ENCODE peak calls at places on chromosomes 3 and 15, in nine cellular contexts. One of them, this sample, is unnamed.

GRCh38 chr3:170027691-170028102 is 10.1 kb upstream of the GPR160 start:
- DNase-seq in testis: no peak
- DNase-seq in brain microvascular endothelial cell: no peak
- DNase-seq in sigmoid colon: no peak
- DNase-seq in GM23248: no peak
- DNase-seq in tibial artery: no peak
- DNase-seq in neural progenitor cell: no peak
- DNase-seq in transverse colon: no peak
- DNase-seq in MM.1S: no peak
- DNase-seq in this sample: no peak

GRCh38 chr3:41199866-41200668 is 762 bp downstream of the CTNNB1 start:
- DNase-seq in testis: peak
- DNase-seq in brain microvascular endothelial cell: no peak
- DNase-seq in sigmoid colon: peak
- DNase-seq in GM23248: peak
- DNase-seq in tibial artery: peak
- DNase-seq in neural progenitor cell: peak
- DNase-seq in transverse colon: peak
- DNase-seq in MM.1S: peak
- DNase-seq in this sample: peak

GRCh38 chr15:57436961-57437360 is 60.7 kb downstream of the CGNL1 start:
- DNase-seq in testis: no peak
- DNase-seq in brain microvascular endothelial cell: no peak
- DNase-seq in sigmoid colon: no peak
- DNase-seq in GM23248: no peak
- DNase-seq in tibial artery: no peak
- DNase-seq in neural progenitor cell: no peak
- DNase-seq in transverse colon: no peak
- DNase-seq in MM.1S: no peak
- DNase-seq in this sample: no peak

GRCh38 chr3:123286308-123287023 is 84.7 kb downstream of the SEC22A start:
- DNase-seq in testis: peak
- DNase-seq in brain microvascular endothelial cell: peak
- DNase-seq in sigmoid colon: peak
- DNase-seq in GM23248: peak
- DNase-seq in tibial artery: peak
- DNase-seq in neural progenitor cell: peak
- DNase-seq in transverse colon: peak
- DNase-seq in MM.1S: peak
- DNase-seq in this sample: no peak

GRCh38 chr15:46526726-46527110 is 891.9 kb downstream of the SQOR start:
- DNase-seq in testis: no peak
- DNase-seq in brain microvascular endothelial cell: no peak
- DNase-seq in sigmoid colon: no peak
- DNase-seq in GM23248: no peak
- DNase-seq in tibial artery: no peak
- DNase-seq in neural progenitor cell: no peak
- DNase-seq in transverse colon: no peak
- DNase-seq in MM.1S: no peak
- DNase-seq in this sample: no peak

GRCh38 chr3:48598323-48599076 is 3.4 kb upstream of the COL7A1 start:
- DNase-seq in testis: peak
- DNase-seq in brain microvascular endothelial cell: peak
- DNase-seq in sigmoid colon: no peak
- DNase-seq in GM23248: peak
- DNase-seq in tibial artery: peak
- DNase-seq in neural progenitor cell: no peak
- DNase-seq in transverse colon: peak
- DNase-seq in MM.1S: no peak
- DNase-seq in this sample: peak

GRCh38 chr3:23202203-23202920 is 765 bp upstream of the UBE2E2 start:
- DNase-seq in testis: peak
- DNase-seq in brain microvascular endothelial cell: peak
- DNase-seq in sigmoid colon: no peak
- DNase-seq in GM23248: peak
- DNase-seq in tibial artery: no peak
- DNase-seq in neural progenitor cell: no peak
- DNase-seq in transverse colon: no peak
- DNase-seq in MM.1S: no peak
- DNase-seq in this sample: no peak

GRCh38 chr3:195899701-195900425 is 8.5 kb downstream of the TNK2 start:
- DNase-seq in testis: no peak
- DNase-seq in brain microvascular endothelial cell: no peak
- DNase-seq in sigmoid colon: peak
- DNase-seq in GM23248: no peak
- DNase-seq in tibial artery: no peak
- DNase-seq in neural progenitor cell: no peak
- DNase-seq in transverse colon: no peak
- DNase-seq in MM.1S: no peak
- DNase-seq in this sample: no peak

GRCh38 chr3:156792114-156792513 is 34.0 kb upstream of the LEKR1 start:
- DNase-seq in testis: no peak
- DNase-seq in brain microvascular endothelial cell: no peak
- DNase-seq in sigmoid colon: no peak
- DNase-seq in GM23248: no peak
- DNase-seq in tibial artery: no peak
- DNase-seq in neural progenitor cell: no peak
- DNase-seq in transverse colon: no peak
- DNase-seq in MM.1S: no peak
- DNase-seq in this sample: no peak

GRCh38 chr3:156787015-156787414 is 39.1 kb upstream of the LEKR1 start:
- DNase-seq in testis: no peak
- DNase-seq in brain microvascular endothelial cell: no peak
- DNase-seq in sigmoid colon: no peak
- DNase-seq in GM23248: no peak
- DNase-seq in tibial artery: no peak
- DNase-seq in neural progenitor cell: no peak
- DNase-seq in transverse colon: no peak
- DNase-seq in MM.1S: no peak
- DNase-seq in this sample: no peak

GRCh38 chr3:156790141-156790540 is 36.0 kb upstream of the LEKR1 start:
- DNase-seq in testis: no peak
- DNase-seq in brain microvascular endothelial cell: no peak
- DNase-seq in sigmoid colon: no peak
- DNase-seq in GM23248: no peak
- DNase-seq in tibial artery: no peak
- DNase-seq in neural progenitor cell: no peak
- DNase-seq in transverse colon: no peak
- DNase-seq in MM.1S: no peak
- DNase-seq in this sample: no peak

GRCh38 chr3:156788846-156789245 is 37.3 kb upstream of the LEKR1 start:
- DNase-seq in testis: no peak
- DNase-seq in brain microvascular endothelial cell: no peak
- DNase-seq in sigmoid colon: no peak
- DNase-seq in GM23248: peak
- DNase-seq in tibial artery: no peak
- DNase-seq in neural progenitor cell: no peak
- DNase-seq in transverse colon: no peak
- DNase-seq in MM.1S: no peak
- DNase-seq in this sample: no peak

GRCh38 chr3:156787926-156788663 is 38.1 kb upstream of the LEKR1 start:
- DNase-seq in testis: no peak
- DNase-seq in brain microvascular endothelial cell: peak
- DNase-seq in sigmoid colon: no peak
- DNase-seq in GM23248: peak
- DNase-seq in tibial artery: no peak
- DNase-seq in neural progenitor cell: no peak
- DNase-seq in transverse colon: no peak
- DNase-seq in MM.1S: no peak
- DNase-seq in this sample: no peak
- H3K27ac ChIP-seq in testis: no peak
- H3K27ac ChIP-seq in brain microvascular endothelial cell: peak
- H3K27ac ChIP-seq in sigmoid colon: no peak
- H3K27ac ChIP-seq in GM23248: peak
- H3K27ac ChIP-seq in tibial artery: no peak
- H3K27ac ChIP-seq in neural progenitor cell: no peak
- H3K27ac ChIP-seq in transverse colon: no peak
- H3K27ac ChIP-seq in MM.1S: no peak
- H3K27ac ChIP-seq in this sample: no peak

GRCh38 chr15:77666296-77666660 is 33.6 kb upstream of the LINGO1 start:
- DNase-seq in testis: no peak
- DNase-seq in brain microvascular endothelial cell: no peak
- DNase-seq in sigmoid colon: no peak
- DNase-seq in GM23248: no peak
- DNase-seq in tibial artery: no peak
- DNase-seq in neural progenitor cell: no peak
- DNase-seq in transverse colon: no peak
- DNase-seq in MM.1S: no peak
- DNase-seq in this sample: no peak

GRCh38 chr15:77665530-77666295 is 33.0 kb upstream of the LINGO1 start:
- DNase-seq in testis: no peak
- DNase-seq in brain microvascular endothelial cell: no peak
- DNase-seq in sigmoid colon: no peak
- DNase-seq in GM23248: no peak
- DNase-seq in tibial artery: no peak
- DNase-seq in neural progenitor cell: no peak
- DNase-seq in transverse colon: no peak
- DNase-seq in MM.1S: no peak
- DNase-seq in this sample: no peak

GRCh38 chr15:77664428-77664827 is 31.7 kb upstream of the LINGO1 start:
- DNase-seq in testis: no peak
- DNase-seq in brain microvascular endothelial cell: no peak
- DNase-seq in sigmoid colon: no peak
- DNase-seq in GM23248: no peak
- DNase-seq in tibial artery: no peak
- DNase-seq in neural progenitor cell: no peak
- DNase-seq in transverse colon: no peak
- DNase-seq in MM.1S: no peak
- DNase-seq in this sample: no peak

GRCh38 chr15:77667835-77668234 is 35.1 kb upstream of the LINGO1 start:
- DNase-seq in testis: no peak
- DNase-seq in brain microvascular endothelial cell: no peak
- DNase-seq in sigmoid colon: no peak
- DNase-seq in GM23248: no peak
- DNase-seq in tibial artery: no peak
- DNase-seq in neural progenitor cell: no peak
- DNase-seq in transverse colon: no peak
- DNase-seq in MM.1S: no peak
- DNase-seq in this sample: no peak

DNA sequence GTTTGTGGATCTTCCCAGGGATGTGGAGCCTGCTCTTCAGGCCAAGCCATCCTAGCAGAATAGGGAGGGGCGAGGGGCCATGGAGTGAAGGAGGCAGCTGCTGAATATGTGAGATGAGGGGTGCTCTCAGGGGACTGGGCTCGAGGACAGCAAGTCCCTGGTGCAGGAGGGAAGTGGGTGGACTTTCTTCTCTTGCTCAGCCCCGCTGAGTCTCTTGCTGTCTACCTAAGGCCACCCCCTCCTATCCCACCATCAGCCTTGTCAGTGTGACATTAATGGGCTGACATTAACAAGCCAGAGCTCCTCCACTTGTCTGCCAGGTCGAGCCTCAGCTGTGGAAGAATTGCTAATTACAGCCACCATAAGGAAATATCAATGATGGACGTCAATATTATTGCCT is 34.6 kb upstream of the LINGO1 start:
- DNase-seq in testis: no peak
- DNase-seq in brain microvascular endothelial cell: no peak
- DNase-seq in sigmoid colon: no peak
- DNase-seq in GM23248: no peak
- DNase-seq in tibial artery: no peak
- DNase-seq in neural progenitor cell: no peak
- DNase-seq in transverse colon: no peak
- DNase-seq in MM.1S: no peak
- DNase-seq in this sample: no peak
- H3K27ac ChIP-seq in testis: no peak
- H3K27ac ChIP-seq in brain microvascular endothelial cell: no peak
- H3K27ac ChIP-seq in sigmoid colon: no peak
- H3K27ac ChIP-seq in GM23248: no peak
- H3K27ac ChIP-seq in tibial artery: no peak
- H3K27ac ChIP-seq in neural progenitor cell: no peak
- H3K27ac ChIP-seq in transverse colon: no peak
- H3K27ac ChIP-seq in MM.1S: no peak
- H3K27ac ChIP-seq in this sample: no peak

DNA sequence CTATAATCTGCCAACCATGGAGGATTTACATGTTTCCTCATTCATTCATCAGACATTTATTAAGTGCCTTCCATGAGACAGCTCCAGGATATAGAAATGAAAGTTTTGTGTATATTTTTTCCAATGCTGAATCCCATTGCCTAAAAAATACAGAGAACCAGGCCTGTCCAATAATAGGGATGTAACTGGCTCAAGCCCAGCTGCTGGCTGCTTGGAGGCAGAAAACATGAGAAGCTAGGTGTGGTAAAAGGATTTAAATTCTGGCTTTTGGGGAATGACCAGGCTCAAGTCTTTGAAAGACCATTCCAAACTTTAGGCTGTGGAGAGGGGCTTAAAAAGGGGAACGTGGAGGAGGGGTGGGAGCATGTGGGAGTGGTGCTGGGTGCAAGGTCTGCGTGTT is 41.5 kb downstream of the RARB start:
- DNase-seq in testis: peak
- DNase-seq in brain microvascular endothelial cell: no peak
- DNase-seq in sigmoid colon: no peak
- DNase-seq in GM23248: no peak
- DNase-seq in tibial artery: no peak
- DNase-seq in neural progenitor cell: no peak
- DNase-seq in transverse colon: no peak
- DNase-seq in MM.1S: no peak
- DNase-seq in this sample: peak
- H3K27ac ChIP-seq in testis: no peak
- H3K27ac ChIP-seq in brain microvascular endothelial cell: peak
- H3K27ac ChIP-seq in sigmoid colon: peak
- H3K27ac ChIP-seq in GM23248: no peak
- H3K27ac ChIP-seq in tibial artery: peak
- H3K27ac ChIP-seq in neural progenitor cell: no peak
- H3K27ac ChIP-seq in transverse colon: peak
- H3K27ac ChIP-seq in MM.1S: no peak
- H3K27ac ChIP-seq in this sample: no peak

GRCh38 chr3:115399751-115400150 is 223.6 kb upstream of the GAP43 start:
- DNase-seq in testis: no peak
- DNase-seq in brain microvascular endothelial cell: no peak
- DNase-seq in sigmoid colon: no peak
- DNase-seq in GM23248: no peak
- DNase-seq in tibial artery: no peak
- DNase-seq in neural progenitor cell: no peak
- DNase-seq in transverse colon: no peak
- DNase-seq in MM.1S: no peak
- DNase-seq in this sample: no peak

GRCh38 chr3:115397433-115397832 is 225.9 kb upstream of the GAP43 start:
- DNase-seq in testis: no peak
- DNase-seq in brain microvascular endothelial cell: no peak
- DNase-seq in sigmoid colon: no peak
- DNase-seq in GM23248: no peak
- DNase-seq in tibial artery: no peak
- DNase-seq in neural progenitor cell: no peak
- DNase-seq in transverse colon: no peak
- DNase-seq in MM.1S: no peak
- DNase-seq in this sample: no peak

GRCh38 chr3:115396801-115397200 is 226.5 kb upstream of the GAP43 start:
- DNase-seq in testis: no peak
- DNase-seq in brain microvascular endothelial cell: no peak
- DNase-seq in sigmoid colon: no peak
- DNase-seq in GM23248: no peak
- DNase-seq in tibial artery: no peak
- DNase-seq in neural progenitor cell: no peak
- DNase-seq in transverse colon: no peak
- DNase-seq in MM.1S: no peak
- DNase-seq in this sample: no peak

GRCh38 chr3:115401298-115401697 is 222.0 kb upstream of the GAP43 start:
- DNase-seq in testis: peak
- DNase-seq in brain microvascular endothelial cell: peak
- DNase-seq in sigmoid colon: no peak
- DNase-seq in GM23248: peak
- DNase-seq in tibial artery: no peak
- DNase-seq in neural progenitor cell: no peak
- DNase-seq in transverse colon: no peak
- DNase-seq in MM.1S: no peak
- DNase-seq in this sample: no peak

DNA sequence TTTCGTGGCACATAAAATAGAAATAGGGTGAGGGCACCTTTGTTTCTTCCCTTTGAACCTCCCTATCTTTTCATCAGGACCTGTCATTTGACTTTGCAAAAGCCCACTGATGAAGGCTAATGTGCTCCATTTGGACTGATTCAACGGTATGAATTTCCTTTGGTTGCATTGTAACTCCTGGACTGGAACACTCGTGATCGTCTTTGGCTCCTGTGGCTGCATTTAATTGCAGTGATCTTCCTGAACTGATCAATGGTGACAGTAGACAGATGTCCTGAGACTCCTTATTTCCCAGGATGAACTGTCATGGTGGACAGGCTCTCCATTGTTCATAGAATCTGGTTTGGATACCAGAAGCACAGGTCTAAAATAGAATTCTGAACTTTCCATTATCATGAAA is 224.8 kb upstream of the GAP43 start:
- DNase-seq in testis: no peak
- DNase-seq in brain microvascular endothelial cell: no peak
- DNase-seq in sigmoid colon: no peak
- DNase-seq in GM23248: no peak
- DNase-seq in tibial artery: no peak
- DNase-seq in neural progenitor cell: no peak
- DNase-seq in transverse colon: no peak
- DNase-seq in MM.1S: no peak
- DNase-seq in this sample: no peak
- H3K27ac ChIP-seq in testis: no peak
- H3K27ac ChIP-seq in brain microvascular endothelial cell: no peak
- H3K27ac ChIP-seq in sigmoid colon: no peak
- H3K27ac ChIP-seq in GM23248: no peak
- H3K27ac ChIP-seq in tibial artery: no peak
- H3K27ac ChIP-seq in neural progenitor cell: no peak
- H3K27ac ChIP-seq in transverse colon: no peak
- H3K27ac ChIP-seq in MM.1S: no peak
- H3K27ac ChIP-seq in this sample: no peak

This sample was measured in left ventricle myocardium inferior.